ENCODE peak calls at places on chromosomes 3 and 15, in eight cellular contexts. One of them, this sample, is unnamed.

GRCh38 chr15:22902578-22902977 is 64.1 kb downstream of the NIPA2 start:
- DNase-seq in HFFc6: no peak
- DNase-seq in coronary artery: no peak
- DNase-seq in heart right ventricle: no peak
- DNase-seq in HL-60: no peak
- DNase-seq in esophagus squamous epithelium: no peak
- DNase-seq in GM20000: no peak
- DNase-seq in AG04450: no peak
- DNase-seq in this sample: no peak

GRCh38 chr15:74193305-74193718 is 9.3 kb downstream of the STRA6 start:
- DNase-seq in GM20000: no peak
- DNase-seq in HFFc6: peak
- DNase-seq in coronary artery: no peak
- DNase-seq in esophagus squamous epithelium: no peak
- DNase-seq in HL-60: no peak
- DNase-seq in heart right ventricle: no peak
- DNase-seq in AG04450: no peak
- DNase-seq in this sample: no peak

GRCh38 chr3:130992344-130992743 is 34.3 kb downstream of the ASTE1 start:
- DNase-seq in coronary artery: no peak
- DNase-seq in esophagus squamous epithelium: no peak
- DNase-seq in AG04450: no peak
- DNase-seq in GM20000: no peak
- DNase-seq in HL-60: no peak
- DNase-seq in HFFc6: no peak
- DNase-seq in heart right ventricle: no peak
- DNase-seq in this sample: no peak

GRCh38 chr15:91891101-91891500 is 37.6 kb downstream of the SLCO3A1 start:
- DNase-seq in esophagus squamous epithelium: no peak
- DNase-seq in heart right ventricle: no peak
- DNase-seq in GM20000: no peak
- DNase-seq in HL-60: no peak
- DNase-seq in HFFc6: no peak
- DNase-seq in coronary artery: no peak
- DNase-seq in AG04450: no peak
- DNase-seq in this sample: no peak

GRCh38 chr3:41598329-41598728 is 363.6 kb downstream of the ULK4 start:
- DNase-seq in HFFc6: no peak
- DNase-seq in coronary artery: no peak
- DNase-seq in heart right ventricle: no peak
- DNase-seq in AG04450: no peak
- DNase-seq in HL-60: no peak
- DNase-seq in esophagus squamous epithelium: no peak
- DNase-seq in GM20000: no peak
- DNase-seq in this sample: no peak

GRCh38 chr3:169668957-169669681 is 5.6 kb upstream of the MECOM start:
- DNase-seq in HFFc6: peak
- DNase-seq in HL-60: no peak
- DNase-seq in AG04450: no peak
- DNase-seq in coronary artery: no peak
- DNase-seq in heart right ventricle: peak
- DNase-seq in GM20000: peak
- DNase-seq in esophagus squamous epithelium: no peak
- DNase-seq in this sample: no peak

GRCh38 chr15:33699691-33700447 is 268.4 kb upstream of the CHRM5 start:
- DNase-seq in AG04450: no peak
- DNase-seq in GM20000: no peak
- DNase-seq in heart right ventricle: no peak
- DNase-seq in esophagus squamous epithelium: no peak
- DNase-seq in HL-60: no peak
- DNase-seq in coronary artery: no peak
- DNase-seq in HFFc6: peak
- DNase-seq in this sample: no peak

GRCh38 chr3:40336511-40337135 is 27.1 kb downstream of the EIF1B start:
- DNase-seq in coronary artery: no peak
- DNase-seq in esophagus squamous epithelium: no peak
- DNase-seq in GM20000: no peak
- DNase-seq in heart right ventricle: no peak
- DNase-seq in HFFc6: no peak
- DNase-seq in HL-60: no peak
- DNase-seq in AG04450: no peak
- DNase-seq in this sample: no peak

GRCh38 chr3:50270422-50270831 is 1.5 kb downstream of the SEMA3B start:
- DNase-seq in AG04450: no peak
- DNase-seq in HL-60: no peak
- DNase-seq in heart right ventricle: no peak
- DNase-seq in coronary artery: no peak
- DNase-seq in GM20000: no peak
- DNase-seq in esophagus squamous epithelium: no peak
- DNase-seq in HFFc6: peak
- DNase-seq in this sample: no peak

GRCh38 chr3:63662500-63662899 is 10.0 kb downstream of the SNTN start:
- DNase-seq in AG04450: no peak
- DNase-seq in heart right ventricle: no peak
- DNase-seq in coronary artery: no peak
- DNase-seq in esophagus squamous epithelium: no peak
- DNase-seq in HFFc6: peak
- DNase-seq in HL-60: no peak
- DNase-seq in GM20000: no peak
- DNase-seq in this sample: no peak
- TF ChIP-seq CTCF in AG04450: peak
- TF ChIP-seq CTCF in heart right ventricle: no peak
- TF ChIP-seq CTCF in coronary artery: no peak
- TF ChIP-seq CTCF in esophagus squamous epithelium: peak
- TF ChIP-seq CTCF in HFFc6: peak
- TF ChIP-seq CTCF in HL-60: no peak
- TF ChIP-seq CTCF in GM20000: no peak
- TF ChIP-seq CTCF in this sample: no peak

GRCh38 chr3:138412821-138413531 is 21.4 kb upstream of the ESYT3 start:
- DNase-seq in HL-60: peak
- DNase-seq in esophagus squamous epithelium: no peak
- DNase-seq in heart right ventricle: no peak
- DNase-seq in coronary artery: peak
- DNase-seq in HFFc6: peak
- DNase-seq in AG04450: no peak
- DNase-seq in GM20000: no peak
- DNase-seq in this sample: no peak
- TF ChIP-seq CTCF in HL-60: no peak
- TF ChIP-seq CTCF in esophagus squamous epithelium: no peak
- TF ChIP-seq CTCF in heart right ventricle: no peak
- TF ChIP-seq CTCF in coronary artery: no peak
- TF ChIP-seq CTCF in HFFc6: no peak
- TF ChIP-seq CTCF in AG04450: no peak
- TF ChIP-seq CTCF in GM20000: no peak
- TF ChIP-seq CTCF in this sample: no peak

GRCh38 chr3:123297627-123297899 is 95.8 kb downstream of the SEC22A start:
- DNase-seq in esophagus squamous epithelium: no peak
- DNase-seq in HFFc6: no peak
- DNase-seq in AG04450: no peak
- DNase-seq in heart right ventricle: no peak
- DNase-seq in HL-60: no peak
- DNase-seq in coronary artery: no peak
- DNase-seq in GM20000: no peak
- DNase-seq in this sample: no peak
- TF ChIP-seq CTCF in esophagus squamous epithelium: no peak
- TF ChIP-seq CTCF in HFFc6: peak
- TF ChIP-seq CTCF in AG04450: no peak
- TF ChIP-seq CTCF in heart right ventricle: no peak
- TF ChIP-seq CTCF in HL-60: no peak
- TF ChIP-seq CTCF in coronary artery: no peak
- TF ChIP-seq CTCF in GM20000: no peak
- TF ChIP-seq CTCF in this sample: no peak

GRCh38 chr15:79132361-79132760 is 41.8 kb upstream of the RASGRF1 start:
- DNase-seq in HFFc6: no peak
- DNase-seq in coronary artery: no peak
- DNase-seq in GM20000: no peak
- DNase-seq in AG04450: no peak
- DNase-seq in esophagus squamous epithelium: no peak
- DNase-seq in heart right ventricle: no peak
- DNase-seq in HL-60: no peak
- DNase-seq in this sample: no peak

GRCh38 chr15:79132770-79133169 is 42.2 kb upstream of the RASGRF1 start:
- DNase-seq in HFFc6: no peak
- DNase-seq in GM20000: no peak
- DNase-seq in AG04450: no peak
- DNase-seq in HL-60: no peak
- DNase-seq in esophagus squamous epithelium: no peak
- DNase-seq in coronary artery: no peak
- DNase-seq in heart right ventricle: no peak
- DNase-seq in this sample: no peak

GRCh38 chr15:79136434-79137046 is 46.0 kb upstream of the RASGRF1 start:
- DNase-seq in esophagus squamous epithelium: no peak
- DNase-seq in AG04450: no peak
- DNase-seq in heart right ventricle: no peak
- DNase-seq in HL-60: no peak
- DNase-seq in GM20000: no peak
- DNase-seq in coronary artery: no peak
- DNase-seq in HFFc6: no peak
- DNase-seq in this sample: no peak

GRCh38 chr15:79130535-79131130 is 40.1 kb upstream of the RASGRF1 start:
- DNase-seq in AG04450: no peak
- DNase-seq in GM20000: no peak
- DNase-seq in esophagus squamous epithelium: no peak
- DNase-seq in HL-60: no peak
- DNase-seq in coronary artery: no peak
- DNase-seq in HFFc6: no peak
- DNase-seq in heart right ventricle: no peak
- DNase-seq in this sample: no peak

DNA sequence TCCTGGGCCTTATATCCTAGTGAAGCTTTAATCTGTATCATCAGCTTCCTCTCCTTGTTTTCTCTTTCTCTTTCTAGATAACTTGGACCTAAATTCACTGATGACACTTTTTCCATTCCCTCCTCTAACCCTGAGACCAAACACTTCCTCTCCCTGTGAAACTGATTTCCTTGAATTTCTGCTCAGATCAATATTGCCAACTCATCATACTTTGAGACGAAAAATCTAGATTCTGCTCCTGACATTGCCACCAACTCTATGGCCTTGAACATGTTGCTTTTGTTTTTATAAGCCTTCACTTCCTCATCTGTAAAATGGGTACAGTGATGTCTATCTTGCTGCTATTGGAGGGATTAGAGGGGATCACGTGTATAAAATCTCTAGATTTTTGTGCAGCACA is 42.7 kb upstream of the RASGRF1 start:
- DNase-seq in coronary artery: no peak
- DNase-seq in heart right ventricle: no peak
- DNase-seq in esophagus squamous epithelium: no peak
- DNase-seq in HFFc6: no peak
- DNase-seq in HL-60: no peak
- DNase-seq in AG04450: no peak
- DNase-seq in GM20000: no peak
- DNase-seq in this sample: no peak
- TF ChIP-seq CTCF in coronary artery: no peak
- TF ChIP-seq CTCF in heart right ventricle: no peak
- TF ChIP-seq CTCF in esophagus squamous epithelium: no peak
- TF ChIP-seq CTCF in HFFc6: no peak
- TF ChIP-seq CTCF in HL-60: no peak
- TF ChIP-seq CTCF in AG04450: no peak
- TF ChIP-seq CTCF in GM20000: no peak
- TF ChIP-seq CTCF in this sample: no peak

GRCh38 chr3:87035339-87035738 is 44.4 kb upstream of the VGLL3 start:
- DNase-seq in coronary artery: no peak
- DNase-seq in AG04450: no peak
- DNase-seq in GM20000: no peak
- DNase-seq in esophagus squamous epithelium: no peak
- DNase-seq in HL-60: no peak
- DNase-seq in heart right ventricle: no peak
- DNase-seq in HFFc6: no peak
- DNase-seq in this sample: no peak

GRCh38 chr3:87036671-87037070 is 45.7 kb upstream of the VGLL3 start:
- DNase-seq in esophagus squamous epithelium: no peak
- DNase-seq in HL-60: no peak
- DNase-seq in GM20000: no peak
- DNase-seq in heart right ventricle: no peak
- DNase-seq in HFFc6: no peak
- DNase-seq in coronary artery: no peak
- DNase-seq in AG04450: no peak
- DNase-seq in this sample: no peak

GRCh38 chr3:87037652-87038051 is 46.7 kb upstream of the VGLL3 start:
- DNase-seq in esophagus squamous epithelium: no peak
- DNase-seq in HL-60: no peak
- DNase-seq in GM20000: no peak
- DNase-seq in HFFc6: no peak
- DNase-seq in coronary artery: no peak
- DNase-seq in AG04450: no peak
- DNase-seq in heart right ventricle: no peak
- DNase-seq in this sample: no peak

GRCh38 chr3:87045473-87045872 is 54.5 kb upstream of the VGLL3 start:
- DNase-seq in AG04450: no peak
- DNase-seq in HFFc6: no peak
- DNase-seq in heart right ventricle: no peak
- DNase-seq in coronary artery: no peak
- DNase-seq in GM20000: no peak
- DNase-seq in esophagus squamous epithelium: no peak
- DNase-seq in HL-60: no peak
- DNase-seq in this sample: no peak

DNA sequence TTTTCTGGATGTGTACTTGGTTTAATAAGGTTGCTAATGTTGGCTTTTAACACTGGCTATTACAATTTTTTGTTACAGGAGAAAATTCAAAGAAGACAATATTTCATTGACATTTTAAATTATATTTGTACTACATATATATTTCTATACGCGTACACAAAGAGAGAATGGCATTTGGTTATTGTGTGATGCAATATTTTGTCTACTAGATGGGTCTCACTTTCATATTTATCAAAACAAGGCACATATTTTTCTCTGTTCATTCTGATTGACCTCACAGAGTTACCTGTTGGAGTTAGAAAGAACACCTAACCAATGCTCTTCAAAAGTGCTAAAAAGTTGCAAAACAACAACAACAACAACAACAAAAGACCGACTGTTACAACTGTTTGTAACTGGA is 50.2 kb upstream of the VGLL3 start:
- DNase-seq in coronary artery: no peak
- DNase-seq in AG04450: no peak
- DNase-seq in esophagus squamous epithelium: no peak
- DNase-seq in GM20000: no peak
- DNase-seq in HFFc6: no peak
- DNase-seq in HL-60: no peak
- DNase-seq in heart right ventricle: no peak
- DNase-seq in this sample: no peak
- TF ChIP-seq CTCF in coronary artery: no peak
- TF ChIP-seq CTCF in AG04450: no peak
- TF ChIP-seq CTCF in esophagus squamous epithelium: no peak
- TF ChIP-seq CTCF in GM20000: no peak
- TF ChIP-seq CTCF in HFFc6: peak
- TF ChIP-seq CTCF in HL-60: no peak
- TF ChIP-seq CTCF in heart right ventricle: no peak
- TF ChIP-seq CTCF in this sample: no peak

DNA sequence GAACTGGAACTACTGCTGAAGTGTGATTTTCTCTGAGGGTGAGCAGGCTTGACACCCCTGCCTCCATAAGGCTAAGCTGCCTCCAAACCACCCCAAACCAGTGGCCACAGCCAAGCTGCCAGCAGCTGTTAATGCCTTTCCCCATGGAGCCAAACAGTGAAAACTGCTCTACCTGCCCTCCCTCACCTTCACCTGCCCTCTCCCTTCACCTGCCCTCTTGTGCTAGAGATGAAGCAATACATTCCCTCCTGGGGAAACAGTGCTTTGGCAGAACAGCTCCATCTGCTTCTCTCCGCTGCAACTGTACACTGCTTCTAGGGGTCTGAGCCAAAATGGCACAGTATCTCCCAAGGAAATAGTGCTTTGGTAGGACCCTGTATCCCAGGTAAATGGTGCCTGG is 374.1 kb downstream of the FHIT start:
- DNase-seq in AG04450: no peak
- DNase-seq in HFFc6: no peak
- DNase-seq in heart right ventricle: no peak
- DNase-seq in HL-60: no peak
- DNase-seq in esophagus squamous epithelium: no peak
- DNase-seq in coronary artery: no peak
- DNase-seq in GM20000: no peak
- DNase-seq in this sample: no peak
- TF ChIP-seq CTCF in AG04450: no peak
- TF ChIP-seq CTCF in HFFc6: no peak
- TF ChIP-seq CTCF in heart right ventricle: no peak
- TF ChIP-seq CTCF in HL-60: no peak
- TF ChIP-seq CTCF in esophagus squamous epithelium: no peak
- TF ChIP-seq CTCF in coronary artery: no peak
- TF ChIP-seq CTCF in GM20000: no peak
- TF ChIP-seq CTCF in this sample: no peak